ENCODE peak calls at places on chromosome 19, in four cellular contexts. R, H, B and W are unnamed samples.

GRCh38 chr19:38266981-38267597 is 2.7 kb downstream of the SPINT2 start:
- DNase-seq in R (peak; percentile 39), H (peak; percentile 73), B (no peak), W (no peak)

GRCh38 chr19:48010932-48011758 is 16.7 kb downstream of the ELSPBP1 start:
- DNase-seq in R (no peak), H (no peak), B (no peak), W (no peak)

GRCh38 chr19:38655148-38655824 is 7.8 kb downstream of the ACTN4 start:
- DNase-seq in R (no peak), H (peak; percentile 66), B (no peak), W (no peak)

GRCh38 chr19:29880498-29881081 is 61.4 kb upstream of the URI1 start:
- DNase-seq in R (no peak), H (no peak), B (no peak), W (no peak)

GRCh38 chr19:16001481-16002312 is 52.9 kb downstream of the OR10H4 start:
- DNase-seq in R (peak; percentile 33), H (peak; percentile 21), B (no peak), W (no peak)

GRCh38 chr19:7779631-7780486 is 16.8 kb downstream of the CLEC4M start:
- DNase-seq in R (no peak), H (no peak), B (no peak), W (peak; percentile 93)

GRCh38 chr19:47609885-47610545 is 1.1 kb downstream of the BICRA start:
- DNase-seq in R (peak; percentile 41), H (peak; percentile 36), B (peak; percentile 39), W (peak; percentile 59)

GRCh38 chr19:11141937-11142527 is 13.6 kb downstream of the SPC24 start:
- DNase-seq in R (peak; percentile 35), H (no peak), B (no peak), W (no peak)

GRCh38 chr19:39506944-39507714 is 7.8 kb upstream of the SELENOV start:
- DNase-seq in R (peak; percentile 60), H (peak; percentile 69), B (peak; percentile 71), W (peak; percentile 35)

DNA sequence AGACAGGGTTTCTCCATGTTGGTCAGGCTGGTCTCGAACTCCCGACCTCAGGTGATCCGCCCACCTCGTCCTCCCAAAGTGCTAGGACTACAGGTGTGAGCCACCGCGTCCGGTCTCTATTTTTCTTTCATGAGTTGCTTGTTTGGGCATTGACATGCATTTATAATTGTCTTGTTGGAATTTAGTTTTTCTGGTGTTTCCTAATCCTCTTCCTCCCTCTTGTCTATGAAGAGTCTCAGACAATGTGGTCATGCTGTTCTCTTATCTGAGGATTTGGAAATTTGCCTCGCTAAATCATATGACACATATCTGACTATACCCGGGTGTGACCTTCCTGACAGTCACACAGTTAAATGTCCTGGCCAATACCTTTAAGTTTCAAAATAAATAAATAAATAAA is 7.4 kb upstream of the CEACAM18 start:
- DNase-seq in R (no peak), H (no peak), B (no peak), W (no peak)
- H3K4me3 ChIP-seq in R (no peak overlapping the region), H (no peak overlapping the region), B (no peak overlapping the region), W (no peak overlapping the region)

DNA sequence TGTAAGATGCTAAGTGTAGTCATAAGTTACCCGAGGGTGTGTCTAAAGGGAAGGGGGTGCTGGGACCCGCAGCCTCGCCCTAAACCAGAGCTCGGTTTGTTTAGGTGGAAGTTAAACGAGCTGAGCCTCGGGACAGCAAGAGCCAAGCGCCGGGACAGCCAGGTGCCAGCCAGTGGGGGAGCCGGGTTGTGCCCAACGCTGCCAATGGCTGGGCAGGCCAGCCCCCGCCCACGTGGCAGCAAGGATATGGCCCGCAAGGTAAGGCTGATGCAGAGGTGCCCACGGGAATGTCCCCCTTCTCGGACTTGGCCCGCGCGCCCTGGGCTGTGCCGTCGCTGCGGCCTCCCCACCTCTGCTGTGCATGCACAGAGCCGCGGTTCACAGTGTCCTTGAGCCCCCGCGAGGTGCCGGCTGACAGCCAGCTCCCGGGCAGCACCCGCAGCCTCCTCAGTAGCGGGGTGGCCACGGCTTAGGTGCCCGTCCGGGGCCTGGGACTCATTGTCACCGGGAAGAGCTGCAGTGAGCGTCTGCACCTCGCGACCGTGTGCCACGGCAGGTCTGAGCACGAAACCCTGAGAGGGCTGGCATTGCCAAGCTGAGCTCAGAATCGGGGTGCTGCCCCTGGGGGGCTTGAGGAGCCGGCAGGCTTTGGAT is 9.3 kb upstream of the RPS15 start:
- DNase-seq in R (no peak), H (no peak), B (no peak), W (no peak)
- H3K9ac ChIP-seq in R (no peak overlapping the region), H (no peak overlapping the region), B (no peak overlapping the region), W (no peak overlapping the region)

GRCh38 chr19:18489627-18490184 is 32.2 kb downstream of the ELL start:
- DNase-seq in R (no peak), H (no peak), B (no peak), W (no peak)

GRCh38 chr19:18487576-18488402 is 34.1 kb downstream of the ELL start:
- DNase-seq in R (no peak), H (no peak), B (no peak), W (peak; percentile 44)

GRCh38 chr19:18490719-18491118 is 31.2 kb downstream of the ELL start:
- DNase-seq in R (no peak), H (no peak), B (no peak), W (no peak)

GRCh38 chr19:18488403-18488723 is 33.5 kb downstream of the ELL start:
- DNase-seq in R (no peak), H (no peak), B (no peak), W (no peak)

GRCh38 chr19:18488838-18489626 is 32.8 kb downstream of the ELL start:
- DNase-seq in R (peak; percentile 50), H (no peak), B (peak; percentile 29), W (peak; percentile 63)
- H3K4me1 ChIP-seq in R (peaks cover 61% of the 10 kb centered on the region), H (peaks cover 8% of the 10 kb centered on the region), B (peaks cover 7% of the 10 kb centered on the region), W (peaks cover 19% of the 10 kb centered on the region)

GRCh38 chr19:21472507-21472906 is 32.9 kb upstream of the ZNF429 start:
- DNase-seq in R (no peak), H (no peak), B (no peak), W (no peak)

GRCh38 chr19:21468791-21469190 is 36.6 kb upstream of the ZNF429 start:
- DNase-seq in R (no peak), H (no peak), B (no peak), W (no peak)

GRCh38 chr19:21474671-21475181 is 30.7 kb upstream of the ZNF429 start:
- DNase-seq in R (no peak), H (peak; percentile 69), B (peak; percentile 32), W (peak; percentile 81)
- H3K4me3 ChIP-seq in R (no peak overlapping the region), H (peak overlapping the region; percentile 55), B (peak overlapping the region; percentile 78), W (peak overlapping the region; percentile 69)

DNA sequence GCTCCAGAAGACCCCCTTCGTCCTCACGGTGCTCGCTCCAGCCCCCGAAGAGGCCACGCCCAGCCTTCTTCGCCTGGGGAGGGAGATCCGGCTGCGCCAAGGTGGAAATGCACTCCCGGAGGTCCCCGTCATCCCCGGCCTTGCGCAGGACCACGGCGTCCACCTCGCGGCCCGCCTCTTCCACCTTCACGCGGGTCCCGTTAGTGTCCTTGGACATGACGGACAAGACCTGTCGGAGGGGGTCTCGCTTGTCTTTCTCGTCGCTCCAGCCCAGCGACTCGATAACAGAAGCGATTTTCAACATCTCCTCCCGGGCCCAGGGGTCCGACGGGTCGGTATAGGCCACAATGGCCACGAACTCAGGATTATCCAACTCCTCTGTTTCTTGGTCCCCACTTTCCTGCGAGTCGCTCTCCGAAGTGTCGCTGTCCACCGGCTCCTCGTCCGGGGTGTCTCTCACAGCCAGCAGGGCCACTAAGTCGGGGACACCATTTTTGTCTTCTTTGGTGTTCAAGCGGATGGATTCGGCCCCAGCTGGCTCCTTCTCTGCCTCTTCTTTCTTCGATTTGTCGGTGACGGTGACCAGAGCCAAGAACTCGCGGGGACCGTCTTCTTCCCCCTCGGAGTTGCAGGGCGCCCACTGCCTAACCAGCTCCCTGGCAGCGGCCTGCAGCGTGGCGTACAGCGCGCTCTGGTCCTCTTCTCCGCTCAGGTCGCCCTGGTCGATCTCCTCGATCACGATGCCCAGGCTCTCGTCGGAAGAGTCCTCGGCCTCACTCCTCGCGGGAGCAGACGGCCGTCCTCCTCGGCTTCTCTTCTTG is 1.3 kb downstream of the PNMA8B start:
- DNase-seq in R (no peak), H (no peak), B (no peak), W (no peak)
- H3K9ac ChIP-seq in R (no peak overlapping the region), H (no peak overlapping the region), B (no peak overlapping the region), W (no peak overlapping the region)

DNA sequence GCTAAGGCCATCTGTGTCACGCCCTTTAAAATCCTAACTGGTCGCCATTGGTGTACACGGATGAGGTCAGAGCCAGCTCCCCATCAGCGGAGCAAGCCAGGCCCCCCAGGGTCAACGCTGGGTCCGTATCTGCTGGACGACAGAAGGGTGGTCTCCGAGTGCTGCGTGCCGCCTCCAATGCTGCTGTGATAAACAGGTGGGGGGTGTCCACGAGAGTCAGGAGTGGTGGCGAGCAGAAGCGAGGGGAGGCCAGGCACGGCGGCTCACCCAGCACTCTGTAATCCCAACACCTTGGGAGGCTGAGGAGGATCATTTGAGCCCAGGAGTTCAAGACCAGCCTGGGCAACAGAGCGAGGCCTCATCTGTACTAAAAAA is 30.8 kb upstream of the CACTIN start:
- DNase-seq in R (no peak), H (no peak), B (no peak), W (no peak)
- H3K4me1 ChIP-seq in R (no peaks in the 10 kb centered on the region), H (no peaks in the 10 kb centered on the region), B (no peaks in the 10 kb centered on the region), W (no peaks in the 10 kb centered on the region)

DNA sequence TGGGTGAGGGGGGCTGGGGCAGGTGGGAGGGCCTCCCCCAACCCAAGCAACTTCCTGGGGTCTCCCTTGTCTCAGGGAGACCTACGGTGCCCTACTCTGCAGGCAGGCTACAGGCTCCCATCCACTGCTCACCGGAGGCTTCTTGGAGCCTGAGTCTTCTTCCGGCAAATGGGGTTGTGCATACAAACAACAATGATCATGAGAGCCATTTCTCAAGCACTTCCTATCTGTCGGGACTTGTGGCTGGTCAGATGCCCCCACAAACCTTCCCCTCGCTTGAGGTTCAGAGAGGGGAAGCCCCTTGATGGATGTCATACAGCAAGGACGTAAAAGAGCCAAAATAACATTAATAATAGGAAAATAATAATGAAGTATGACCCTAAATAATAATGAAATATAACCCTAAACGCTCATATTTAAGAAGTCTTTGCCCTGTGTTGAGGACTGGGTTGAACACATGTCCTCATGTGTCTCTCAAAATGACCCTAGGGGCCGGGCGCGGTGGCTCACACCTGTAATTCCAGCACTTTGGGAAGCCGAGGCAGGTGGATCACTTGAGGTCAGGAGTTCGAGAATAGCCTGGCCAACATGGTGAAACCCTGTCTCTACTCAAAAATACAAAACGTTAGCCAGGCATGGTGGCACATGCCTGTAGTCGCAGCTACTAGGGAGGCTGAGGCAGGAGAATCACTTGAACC is 727 bp downstream of the CD37 start:
- DNase-seq in R (no peak), H (no peak), B (no peak), W (no peak)
- H3K4me3 ChIP-seq in R (no peak overlapping the region), H (no peak overlapping the region), B (no peak overlapping the region), W (no peak overlapping the region)